ENCODE peak calls at places on chromosomes 13 and 19, in nine cellular contexts. F is endodermal cell; N is H9; H is heart right ventricle; T is effector memory CD4-positive, alpha-beta T cell; C is AG04450; Z is CD4-positive, CD25-positive, alpha-beta regulatory T cell; I is neuronal stem cell; L is brain microvascular endothelial cell. S is an unnamed sample.

GRCh38 chr19:11460207-11460606 is 20.6 kb downstream of the ELAVL3 start:
- DNase-seq in T (no peak), N (no peak), F (peak), L (no peak), C (no peak), Z (no peak), I (no peak), H (no peak), S (peak)

GRCh38 chr13:80157261-80157942 is 183.5 kb downstream of the SPRY2 start:
- DNase-seq in I (no peak), L (peak), C (no peak), T (no peak), H (no peak), N (no peak), F (no peak), Z (no peak), S (no peak)

GRCh38 chr19:53571339-53571738 is 33.4 kb downstream of the ZNF331 start:
- DNase-seq in F (no peak), Z (no peak), T (no peak), C (no peak), I (no peak), L (no peak), N (no peak), H (no peak), S (no peak)

GRCh38 chr19:10748924-10749434 is 31.1 kb downstream of the DNM2 start:
- DNase-seq in T (no peak), H (peak), F (no peak), N (no peak), Z (no peak), L (peak), I (no peak), C (no peak), S (no peak)

GRCh38 chr19:44644391-44645016 is 794 bp downstream of the PVR start:
- DNase-seq in Z (no peak), F (peak), H (no peak), L (no peak), I (peak), C (no peak), N (peak), T (no peak), S (no peak)

GRCh38 chr19:39951686-39952085 is 17.3 kb upstream of the FCGBP start:
- DNase-seq in L (peak), N (no peak), I (no peak), F (no peak), Z (no peak), C (no peak), T (no peak), H (no peak), S (peak)

GRCh38 chr13:98972627-98973026 is 5.2 kb downstream of the DOCK9 start:
- DNase-seq in N (no peak), H (no peak), L (peak), C (no peak), I (no peak), Z (no peak), T (no peak), F (no peak), S (no peak)

GRCh38 chr19:14168259-14168972 is 32.0 kb upstream of the ASF1B start:
- DNase-seq in T (no peak), L (no peak), Z (no peak), F (no peak), I (no peak), H (no peak), C (no peak), N (no peak), S (no peak)

GRCh38 chr13:67148219-67148583 is 81.9 kb downstream of the PCDH9 start:
- DNase-seq in T (no peak), H (no peak), N (no peak), F (no peak), I (no peak), L (peak), C (no peak), Z (no peak), S (no peak)

GRCh38 chr13:106232680-106233079 is 302.8 kb downstream of the EFNB2 start:
- DNase-seq in L (no peak), H (no peak), F (no peak), I (no peak), C (no peak), T (no peak), Z (no peak), N (no peak), S (no peak)

GRCh38 chr19:45186509-45187334 is 8.1 kb downstream of the BLOC1S3 start:
- DNase-seq in C (no peak), L (peak), N (no peak), F (no peak), I (no peak), H (no peak), Z (no peak), T (no peak), S (no peak)

GRCh38 chr13:101915755-101916107 is 463.3 kb downstream of the ITGBL1 start:
- DNase-seq in N (no peak), I (no peak), F (no peak), T (no peak), C (no peak), Z (no peak), L (no peak), H (no peak), S (no peak)

GRCh38 chr13:86080340-86080995 is 281.2 kb upstream of the SLITRK6 start:
- DNase-seq in C (no peak), N (no peak), T (no peak), F (no peak), I (no peak), L (no peak), H (no peak), Z (no peak), S (no peak)

GRCh38 chr13:44380404-44381165 is 7.0 kb downstream of the SERP2 start:
- DNase-seq in Z (no peak), T (no peak), F (no peak), I (no peak), C (no peak), L (peak), N (no peak), H (no peak), S (no peak)

GRCh38 chr13:93345642-93346220 is 119.1 kb downstream of the GPC6 start:
- DNase-seq in Z (no peak), C (no peak), I (no peak), N (no peak), H (no peak), F (no peak), T (no peak), L (no peak), S (no peak)

GRCh38 chr13:64910061-64910460 is 2320.1 kb downstream of the PCDH9 start:
- DNase-seq in N (no peak), C (no peak), T (no peak), F (no peak), L (no peak), I (no peak), Z (no peak), H (no peak), S (no peak)

GRCh38 chr19:15432018-15432494 is 13.3 kb upstream of the AKAP8L start:
- DNase-seq in L (no peak), C (no peak), T (no peak), H (no peak), N (no peak), F (no peak), I (no peak), Z (no peak), S (peak)

GRCh38 chr19:21143846-21144245 is 2.0 kb downstream of the ZNF431 start:
- DNase-seq in L (no peak), N (no peak), F (no peak), Z (no peak), T (no peak), H (no peak), C (no peak), I (no peak), S (no peak)

GRCh38 chr13:35471466-35472307 is 4.8 kb downstream of the MAB21L1 start:
- DNase-seq in N (no peak), H (no peak), I (peak), F (peak), Z (no peak), T (no peak), C (no peak), L (no peak), S (no peak)

GRCh38 chr13:65808061-65808460 is 1422.1 kb downstream of the PCDH9 start:
- DNase-seq in N (no peak), F (no peak), I (no peak), L (peak), T (no peak), C (no peak), H (no peak), Z (no peak), S (no peak)

GRCh38 chr13:98384739-98385138 is 192.2 kb downstream of the STK24 start:
- DNase-seq in C (no peak), L (peak), Z (no peak), I (no peak), N (no peak), T (no peak), F (no peak), H (no peak), S (no peak)

GRCh38 chr13:33637978-33638743 is 179.8 kb upstream of the RFC3 start:
- DNase-seq in T (no peak), N (no peak), I (no peak), C (no peak), F (no peak), H (no peak), L (peak), Z (no peak), S (no peak)

GRCh38 chr13:106318941-106319411 is 216.5 kb downstream of the EFNB2 start:
- DNase-seq in F (peak), N (no peak), C (peak), Z (no peak), I (no peak), L (peak), H (no peak), T (no peak), S (no peak)

GRCh38 chr19:20269461-20269860 is 102.4 kb downstream of the ZNF486 start:
- DNase-seq in C (no peak), N (no peak), I (no peak), L (no peak), F (no peak), T (no peak), Z (no peak), H (no peak), S (no peak)

GRCh38 chr13:114081761-114082681 is 50.4 kb downstream of the RASA3 start:
- DNase-seq in T (no peak), F (peak), C (no peak), N (no peak), Z (no peak), H (no peak), I (no peak), L (no peak), S (no peak)

GRCh38 chr19:52665047-52665446 is 26.9 kb upstream of the ZNF83 start:
- DNase-seq in H (no peak), N (no peak), C (no peak), T (no peak), F (no peak), L (no peak), I (no peak), Z (no peak), S (no peak)

GRCh38 chr19:32702010-32702409 is 10.4 kb downstream of the NUDT19 start:
- DNase-seq in L (no peak), T (no peak), C (no peak), H (no peak), Z (no peak), F (no peak), I (no peak), N (no peak), S (no peak)

GRCh38 chr13:41259875-41260501 is 3.4 kb downstream of the MTRF1 start:
- DNase-seq in F (no peak), I (no peak), T (no peak), H (no peak), C (no peak), Z (no peak), N (no peak), L (no peak), S (no peak)

GRCh38 chr13:46369506-46370268 is 17.4 kb downstream of the RUBCNL start:
- DNase-seq in H (no peak), L (peak), I (no peak), T (no peak), C (peak), F (no peak), Z (no peak), N (no peak), S (no peak)

GRCh38 chr13:108919036-108919907 is 289.9 kb downstream of the MYO16 start:
- DNase-seq in N (no peak), H (no peak), C (no peak), L (no peak), Z (no peak), F (no peak), I (no peak), T (no peak), S (no peak)

GRCh38 chr13:29428310-29428991 is 167.0 kb downstream of the SLC7A1 start:
- DNase-seq in F (peak), C (no peak), H (peak), I (peak), L (no peak), N (peak), Z (no peak), T (no peak), S (no peak)

GRCh38 chr13:36728006-36728405 is 54.2 kb downstream of the SERTM1 start:
- DNase-seq in T (no peak), H (no peak), L (no peak), N (no peak), I (no peak), Z (no peak), F (no peak), C (no peak), S (no peak)

GRCh38 chr19:47886010-47886559 is at the start of gene SULT2A1:
- DNase-seq in T (no peak), N (no peak), C (no peak), Z (no peak), L (no peak), H (no peak), F (no peak), I (no peak), S (no peak)

GRCh38 chr13:33003458-33004019 is 12.7 kb upstream of the KL start:
- DNase-seq in H (no peak), N (no peak), L (no peak), Z (no peak), C (no peak), I (no peak), T (no peak), F (no peak), S (no peak)

GRCh38 chr13:112995395-112996091 is 26.5 kb downstream of the MCF2L start:
- DNase-seq in F (no peak), T (no peak), N (no peak), L (no peak), Z (no peak), I (no peak), C (no peak), H (peak), S (no peak)

GRCh38 chr13:51620165-51620983 is 36.1 kb downstream of the WDFY2 start:
- DNase-seq in H (peak), L (no peak), I (no peak), F (no peak), C (no peak), T (no peak), N (no peak), Z (no peak), S (no peak)

GRCh38 chr13:51793570-51794273 is 10.2 kb downstream of the DHRS12 start:
- DNase-seq in L (peak), F (no peak), T (no peak), N (no peak), Z (no peak), I (no peak), C (peak), H (no peak), S (no peak)

DNA sequence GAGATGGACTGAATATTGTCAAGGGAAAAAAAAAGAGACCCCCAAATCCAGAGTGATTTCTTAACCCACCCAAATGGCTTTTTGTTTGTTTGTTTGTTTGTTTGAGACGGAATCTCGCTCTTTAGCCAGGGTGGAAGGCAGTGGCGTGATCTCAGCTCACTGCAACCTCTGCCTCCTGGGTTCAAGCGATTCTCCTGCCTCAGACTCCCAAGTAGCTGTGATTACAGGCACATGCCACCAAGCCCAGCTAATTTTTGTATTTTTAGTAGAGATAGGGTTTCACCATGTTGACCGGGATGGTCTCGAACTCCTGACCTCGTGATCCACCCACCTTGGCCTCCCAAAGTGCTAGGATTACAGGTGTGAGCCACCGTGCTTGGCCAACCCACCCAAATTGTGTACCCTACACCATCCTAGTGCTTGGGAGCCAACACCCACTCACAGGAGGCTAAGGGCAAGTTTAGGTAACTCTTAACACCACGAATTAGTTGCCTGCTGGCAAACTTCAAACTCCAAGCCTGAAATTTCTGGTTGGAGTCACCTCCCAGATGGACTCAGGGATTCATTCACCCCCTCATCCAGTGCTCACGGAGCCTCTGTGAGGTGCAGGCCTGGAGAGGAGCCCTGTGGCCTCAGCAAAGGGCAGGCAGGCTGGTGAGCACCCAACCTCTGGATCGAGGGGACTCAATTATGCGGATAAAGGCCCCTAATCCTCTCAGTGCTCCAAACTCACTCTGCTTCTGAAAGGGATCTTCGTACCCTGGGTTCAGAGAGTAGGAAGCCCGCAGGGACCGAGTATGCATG is 37.6 kb downstream of the ACTN4 start:
- DNase-seq in L (no peak), T (no peak), H (no peak), I (no peak), Z (no peak), N (no peak), F (no peak), C (no peak), S (no peak)
- H3K27ac ChIP-seq in L (peak), T (peak), H (peak), I (peak), Z (peak), N (peak), F (peak), C (peak), S (no peak)

DNA sequence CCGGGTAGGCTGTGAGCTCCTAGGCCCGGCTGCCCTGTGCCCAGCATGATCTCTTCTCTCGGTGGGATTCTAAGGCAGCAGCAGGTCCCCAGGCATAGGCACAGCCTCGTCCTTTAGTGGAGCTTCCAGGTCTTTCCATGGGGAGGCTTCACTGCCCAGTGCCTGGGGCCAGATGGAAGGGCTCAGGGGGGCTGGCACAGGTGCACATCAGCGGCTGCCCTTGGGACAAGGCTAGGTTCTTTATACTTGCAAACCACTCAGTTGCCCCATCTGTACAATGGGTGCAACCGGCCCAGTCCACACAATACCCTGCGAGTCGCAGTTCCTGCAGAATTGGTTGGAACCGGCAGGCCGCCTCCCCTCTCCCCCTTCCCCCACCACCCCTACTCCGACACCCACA is 14.2 kb downstream of the KCTD15 start:
- DNase-seq in L (no peak), I (no peak), F (no peak), H (no peak), Z (no peak), N (no peak), C (no peak), T (no peak), S (no peak)
- H3K27ac ChIP-seq in L (no peak), I (no peak), F (no peak), H (no peak), Z (no peak), N (no peak), C (no peak), T (no peak), S (no peak)

GRCh38 chr13:27472441-27472840 is 22.1 kb upstream of the MTIF3 start:
- DNase-seq in I (no peak), F (no peak), H (no peak), Z (no peak), L (no peak), N (no peak), C (no peak), T (no peak), S (no peak)

GRCh38 chr13:27472941-27473340 is 22.6 kb upstream of the MTIF3 start:
- DNase-seq in T (no peak), H (no peak), C (no peak), L (no peak), N (no peak), I (no peak), F (no peak), Z (no peak), S (peak)

GRCh38 chr13:27474751-27475268 is 24.4 kb upstream of the MTIF3 start:
- DNase-seq in Z (no peak), L (no peak), H (no peak), F (no peak), I (no peak), C (no peak), T (no peak), N (no peak), S (no peak)

GRCh38 chr13:27481766-27482165 is 31.4 kb upstream of the MTIF3 start:
- DNase-seq in Z (no peak), T (no peak), L (peak), C (no peak), N (peak), H (no peak), F (peak), I (peak), S (no peak)

GRCh38 chr13:27476943-27477681 is 26.7 kb upstream of the MTIF3 start:
- DNase-seq in T (no peak), Z (no peak), F (no peak), I (no peak), N (no peak), L (peak), C (peak), H (no peak), S (no peak)
- H3K27ac ChIP-seq in T (no peak), Z (peak), F (no peak), I (no peak), N (no peak), L (no peak), C (no peak), H (no peak), S (no peak)

GRCh38 chr19:49816616-49817015 is 1.5 kb upstream of the MED25 start:
- DNase-seq in L (no peak), N (no peak), F (no peak), I (no peak), H (no peak), T (no peak), C (no peak), Z (no peak), S (no peak)
- H3K27ac ChIP-seq in L (peak), N (no peak), F (no peak), I (peak), H (peak), T (peak), C (peak), Z (peak), S (no peak)

GRCh38 chr19:17943284-17944221 is 10.7 kb downstream of the CCDC124 start:
- DNase-seq in H (no peak), T (no peak), I (no peak), Z (no peak), F (peak), C (no peak), N (peak), L (no peak), S (no peak)
- H3K27ac ChIP-seq in H (no peak), T (no peak), I (no peak), Z (no peak), F (no peak), C (peak), N (no peak), L (no peak), S (no peak)

GRCh38 chr19:42335971-42336370 is 10.5 kb downstream of the MEGF8 start:
- DNase-seq in T (no peak), L (no peak), Z (no peak), H (no peak), C (no peak), F (no peak), N (no peak), I (no peak), S (no peak)
- H3K27ac ChIP-seq in T (no peak), L (no peak), Z (no peak), H (no peak), C (no peak), F (no peak), N (no peak), I (no peak), S (no peak)